ENCODE peak calls at places on chromosome 17, in nine cellular contexts. Z is bronchial epithelial cell; S is HEK293T; U is smooth muscle cell of the brain vasculature; D is AG04450; E is stimulated activated CD8-positive, alpha-beta memory T cell treated with anti-CD3 and anti-CD28 coated beads, Interleukin-4, amount 100 ng/mL, for 24 hours; H is stimulated activated CD4-positive, alpha-beta T cell treated with anti-CD3 and anti-CD28 coated beads, Interleukin-12 subunit alpha, Interleukin-12 subunit beta, amount 100 ng/mL, for 48 hours; M is fibroblast of lung; C is activated gamma-delta T cell treated with anti-CD3 and anti-CD28 coated beads, Interleukin-2, amount 50 U/mL, for 16 hours. I is an unnamed sample.

GRCh38 chr17:73397278-73397826 is 85.6 kb upstream of the CDC42EP4 start:
- DNase-seq in D (no peak), U (no peak), C (no peak), M (no peak), E (no peak), S (no peak), Z (no peak), H (no peak), I (no peak)

GRCh38 chr17:61474235-61474927 is 22.2 kb downstream of the TBX4 start:
- DNase-seq in Z (peak), D (no peak), M (peak), C (no peak), S (no peak), E (no peak), H (no peak), U (no peak), I (no peak)

GRCh38 chr17:55825213-55825612 is 74.4 kb downstream of the PCTP start:
- DNase-seq in Z (peak), D (no peak), U (no peak), M (no peak), S (no peak), E (no peak), C (no peak), H (no peak), I (no peak)

GRCh38 chr17:55722742-55723487 is at the start of gene TMEM100:
- DNase-seq in M (peak), E (no peak), D (peak), Z (no peak), S (peak), U (peak), H (no peak), C (no peak), I (peak)

GRCh38 chr17:63029520-63029919 is 63.5 kb downstream of the TANC2 start:
- DNase-seq in H (no peak), Z (peak), C (no peak), E (no peak), D (peak), S (no peak), U (no peak), M (peak), I (peak)

GRCh38 chr17:10681866-10682446 is 15.4 kb downstream of the SCO1 start:
- DNase-seq in H (no peak), U (no peak), Z (no peak), E (no peak), S (no peak), D (no peak), C (no peak), M (peak), I (no peak)

GRCh38 chr17:8832711-8833352 is 33.7 kb upstream of the MFSD6L start:
- DNase-seq in C (peak), S (peak), U (no peak), H (peak), M (no peak), Z (no peak), E (peak), D (no peak), I (no peak)

GRCh38 chr17:76726766-76727718 is at the start of gene METTL23:
- DNase-seq in E (peak), C (peak), M (peak), D (no peak), S (peak), Z (peak), H (peak), U (no peak), I (peak)

GRCh38 chr17:81866440-81867122 is 4.6 kb downstream of the ARHGDIA start:
- DNase-seq in S (no peak), Z (no peak), D (no peak), C (no peak), E (no peak), M (peak), U (no peak), H (no peak), I (no peak)

GRCh38 chr17:71975998-71976649 is 144.7 kb upstream of the SOX9 start:
- DNase-seq in U (peak), Z (peak), H (no peak), M (peak), D (peak), C (no peak), S (no peak), E (no peak), I (peak)

GRCh38 chr17:41812176-41813038 is at the start of gene FKBP10:
- DNase-seq in C (peak), H (peak), M (peak), D (peak), S (peak), E (no peak), U (peak), Z (peak), I (peak)

GRCh38 chr17:55726440-55726839 is 3.8 kb upstream of the TMEM100 start:
- DNase-seq in H (no peak), U (peak), M (peak), C (no peak), Z (peak), S (no peak), D (peak), E (no peak), I (peak)

GRCh38 chr17:80259642-80260535 is 763 bp upstream of the RNF213 start:
- DNase-seq in M (peak), E (peak), S (peak), U (no peak), D (no peak), C (peak), H (no peak), Z (no peak), I (peak)

GRCh38 chr17:50890675-50891516 is 24.7 kb upstream of the TOB1 start:
- DNase-seq in S (no peak), M (no peak), H (no peak), D (no peak), C (no peak), E (no peak), U (no peak), Z (peak), I (no peak)